ENCODE peak calls at places on chromosomes 7 and 10, in eight cellular contexts. L is AG09319, V is astrocyte of the spinal cord, K is dorsolateral prefrontal cortex, Y is MM.1S, O is AG10803, P is stomach, M is Peyer's patch. H is an unnamed sample.

GRCh38 chr10:27911006-27911405 is 87.9 kb downstream of the ODAD2 start:
- DNase-seq in V (no peak), P (no peak), M (no peak), K (no peak), Y (no peak), L (no peak), O (no peak), H (no peak)

GRCh38 chr7:39909526-39909925 is 40.5 kb upstream of the CDK13 start:
- DNase-seq in P (no peak), M (no peak), Y (no peak), L (no peak), K (no peak), V (no peak), O (no peak), H (no peak)

GRCh38 chr7:49783446-49783845 is 10.0 kb downstream of the VWC2 start:
- DNase-seq in L (no peak), O (no peak), P (no peak), Y (no peak), V (no peak), K (peak), M (no peak), H (no peak)

GRCh38 chr10:50585921-50586739 is 37.6 kb downstream of the SGMS1 start:
- DNase-seq in O (peak), P (no peak), Y (no peak), L (no peak), V (peak), K (no peak), M (no peak), H (no peak)

GRCh38 chr7:95327356-95327755 is 3.0 kb upstream of the PON1 start:
- DNase-seq in O (no peak), Y (no peak), V (no peak), M (no peak), K (no peak), L (no peak), P (no peak), H (no peak)

GRCh38 chr10:106560925-106561640 is 603.4 kb downstream of the SORCS1 start:
- DNase-seq in O (peak), L (no peak), M (no peak), K (no peak), Y (no peak), P (no peak), V (peak), H (no peak)

GRCh38 chr7:116598846-116599245 is 73.2 kb upstream of the MET start:
- DNase-seq in K (no peak), M (no peak), Y (no peak), L (no peak), V (no peak), O (no peak), P (no peak), H (no peak)

GRCh38 chr7:155533120-155533826 is 13.1 kb downstream of the CNPY1 start:
- DNase-seq in Y (no peak), M (no peak), P (no peak), K (no peak), L (no peak), O (no peak), V (no peak), H (no peak)

GRCh38 chr10:29598861-29599311 is 35.9 kb downstream of the SVIL start:
- DNase-seq in O (peak), Y (no peak), P (no peak), V (peak), K (no peak), L (peak), M (no peak), H (no peak)

GRCh38 chr7:105890290-105890997 is 14.0 kb upstream of the ATXN7L1 start:
- DNase-seq in V (peak), P (no peak), Y (peak), O (peak), L (no peak), K (no peak), M (no peak), H (no peak)

GRCh38 chr7:142280263-142280662 is 22.4 kb upstream of the PRSS58 start:
- DNase-seq in V (no peak), K (no peak), M (no peak), P (no peak), Y (no peak), L (no peak), O (no peak), H (no peak)

GRCh38 chr7:128705891-128706333 is 33.2 kb upstream of the CALU start:
- DNase-seq in K (no peak), L (no peak), O (peak), V (no peak), Y (no peak), M (no peak), P (no peak), H (no peak)

GRCh38 chr10:88866454-88866853 is 13.6 kb upstream of the STAMBPL1 start:
- DNase-seq in P (no peak), O (no peak), V (no peak), K (no peak), L (no peak), M (no peak), Y (no peak), H (no peak)

GRCh38 chr10:88870101-88870500 is 9.9 kb upstream of the STAMBPL1 start:
- DNase-seq in L (no peak), Y (peak), M (no peak), V (no peak), P (no peak), K (no peak), O (no peak), H (no peak)

DNA sequence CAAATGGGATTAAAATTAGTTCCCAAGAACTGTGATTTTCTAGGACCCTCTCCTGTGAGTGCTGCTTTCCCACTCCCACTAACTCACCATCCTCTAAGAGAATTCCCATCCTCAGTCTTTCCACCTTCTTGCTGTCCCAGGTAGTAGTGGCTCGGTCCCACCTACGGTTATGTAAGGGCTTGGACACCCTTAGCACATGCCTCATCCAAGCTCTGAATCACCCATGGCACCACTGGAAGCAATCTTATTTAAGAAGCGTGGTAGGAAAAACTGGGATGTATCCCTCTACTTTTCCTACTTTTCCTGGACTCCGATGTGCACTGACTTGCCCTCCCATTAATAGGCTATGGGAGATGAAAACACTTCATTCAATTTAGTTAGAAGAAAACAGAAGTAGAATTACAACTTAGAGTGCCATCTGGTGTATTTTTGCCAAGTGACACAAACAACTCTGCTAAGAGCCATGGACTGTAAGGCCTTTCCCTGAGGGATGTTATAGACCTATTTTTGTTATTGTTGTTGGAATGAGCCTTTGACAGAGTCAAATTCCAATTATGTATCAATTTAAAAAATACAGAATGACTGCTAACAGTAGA is 13.7 kb upstream of the ANKRD22 start:
- DNase-seq in P (no peak), M (no peak), Y (no peak), L (no peak), K (no peak), V (peak), O (no peak), H (no peak)
- TF ChIP-seq CTCF in P (peak), M (no peak), Y (no peak), L (peak), K (no peak), V (no peak), O (peak), H (no peak)

GRCh38 chr7:111098926-111099250 is 8.0 kb downstream of the LRRN3 start:
- DNase-seq in K (no peak), M (no peak), V (no peak), Y (no peak), P (no peak), L (no peak), O (no peak), H (no peak)
- TF ChIP-seq CTCF in K (no peak), M (no peak), V (no peak), Y (no peak), P (no peak), L (no peak), O (no peak), H (no peak)

GRCh38 chr10:127907411-127908105 is 655 bp downstream of the PTPRE start:
- DNase-seq in O (peak), V (peak), Y (no peak), P (peak), M (no peak), L (no peak), K (no peak), H (no peak)
- TF ChIP-seq CTCF in O (no peak), V (no peak), Y (no peak), P (no peak), M (no peak), L (no peak), K (no peak), H (no peak)

DNA sequence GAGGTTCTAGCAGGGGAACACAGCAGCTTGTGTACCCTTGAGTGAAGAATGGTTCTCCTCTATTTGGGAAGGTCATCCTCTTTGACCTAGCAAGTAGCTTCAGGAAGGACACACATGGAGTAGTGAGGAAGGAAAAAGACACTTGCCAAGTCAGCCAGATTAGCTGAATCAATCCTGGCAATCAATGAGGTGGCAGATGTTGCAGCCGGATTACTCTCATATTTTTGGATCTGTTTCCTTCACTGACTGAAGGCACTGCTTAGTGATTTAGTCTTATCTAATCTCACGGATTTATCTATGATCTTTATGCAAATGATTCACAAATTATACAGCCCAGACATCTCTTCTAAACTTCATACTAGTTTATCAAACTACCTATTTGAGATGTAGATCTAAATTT is 218.8 kb downstream of the GPR158 start:
- DNase-seq in L (no peak), M (no peak), Y (no peak), V (no peak), P (no peak), K (no peak), O (no peak), H (no peak)
- TF ChIP-seq CTCF in L (no peak), M (no peak), Y (no peak), V (no peak), P (no peak), K (no peak), O (no peak), H (no peak)

GRCh38 chr7:80735330-80735729 is 96.9 kb downstream of the CD36 start:
- DNase-seq in O (no peak), Y (no peak), M (no peak), L (no peak), P (no peak), V (no peak), K (no peak), H (no peak)

GRCh38 chr7:80726731-80727130 is 88.3 kb downstream of the CD36 start:
- DNase-seq in O (no peak), P (no peak), Y (no peak), K (no peak), V (no peak), M (no peak), L (no peak), H (no peak)

GRCh38 chr7:80729586-80730320 is 91.3 kb downstream of the CD36 start:
- DNase-seq in P (no peak), M (no peak), O (peak), Y (peak), K (no peak), L (peak), V (peak), H (no peak)

GRCh38 chr7:80736371-80736770 is 97.9 kb downstream of the CD36 start:
- DNase-seq in M (no peak), O (no peak), K (no peak), Y (no peak), P (no peak), L (no peak), V (no peak), H (no peak)

GRCh38 chr7:80732635-80733034 is 94.2 kb downstream of the CD36 start:
- DNase-seq in P (no peak), O (no peak), V (no peak), K (no peak), Y (no peak), L (no peak), M (no peak), H (no peak)
- TF ChIP-seq CTCF in P (no peak), O (no peak), V (peak), K (no peak), Y (peak), L (no peak), M (no peak), H (no peak)

DNA sequence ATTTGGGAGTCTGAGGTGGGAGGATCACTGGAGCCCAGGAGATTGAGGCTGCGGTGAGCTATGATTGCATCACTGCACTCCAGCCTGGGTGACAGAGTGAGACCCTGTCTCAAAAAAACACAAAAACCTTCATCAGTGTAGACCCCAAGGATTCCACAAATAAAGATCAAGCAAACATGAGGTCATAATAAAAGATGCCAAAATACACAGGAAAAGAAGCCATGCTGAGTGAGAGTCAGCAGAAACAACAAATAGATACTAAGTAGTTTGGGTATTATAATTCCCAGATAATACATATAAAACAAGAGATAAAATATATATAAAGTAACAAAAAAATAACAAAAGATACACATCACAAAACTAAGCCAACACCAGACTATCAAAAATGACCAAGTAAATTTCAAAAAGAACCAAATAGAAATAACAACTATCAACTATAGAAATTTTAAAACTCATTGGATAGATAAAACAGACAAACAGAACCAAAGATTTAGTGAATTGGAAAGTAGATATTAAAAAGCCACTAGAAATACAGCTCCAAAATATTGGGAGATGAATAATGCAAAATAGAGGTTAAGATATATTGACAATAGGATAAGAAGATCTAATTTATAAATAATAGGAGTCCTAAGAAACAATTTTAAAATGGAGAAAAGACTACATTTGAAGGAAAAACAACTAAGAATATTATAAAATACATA is 48.9 kb upstream of the FHIP2A start:
- DNase-seq in K (no peak), V (peak), P (no peak), O (no peak), L (no peak), Y (no peak), M (no peak), H (no peak)
- TF ChIP-seq CTCF in K (no peak), V (no peak), P (no peak), O (no peak), L (no peak), Y (no peak), M (no peak), H (no peak)